ENCODE peak calls at places on chromosomes 6 and 20, in ten cellular contexts. D is AG10803, M is Right ventricle myocardium inferior, F is progenitor cell of endocrine pancreas, I is DMS153, J is RKO, R is NCI-H1105 treated with DMSO at 0.1 percent for 48 hours, X is IMR-90, U is cardiac fibroblast, L is HCT116. V is an unnamed sample.

GRCh38 chr6:70198825-70199224 is 104.1 kb downstream of the COL9A1 start:
- DNase-seq in D (no peak), M (no peak), F (no peak), I (no peak), J (peak; percentile 5), R (no peak), X (no peak), U (no peak), L (no peak), V (no peak)

GRCh38 chr20:40688129-40689099 is 622 bp downstream of the MAFB start:
- DNase-seq in D (no peak), M (peak; percentile 77), F (no peak), I (peak; percentile 27), J (no peak), R (peak; percentile 44), X (peak; percentile 1), U (no peak), L (no peak), V (no peak)

GRCh38 chr6:88443554-88443953 is 277.4 kb upstream of the CNR1 start:
- DNase-seq in D (no peak), M (no peak), F (no peak), I (no peak), J (no peak), R (no peak), X (no peak), U (no peak), L (no peak), V (no peak)

GRCh38 chr6:99348220-99348822 is 1.2 kb downstream of the FAXC start:
- DNase-seq in D (no peak), M (no peak), F (no peak), I (no peak), J (no peak), R (no peak), X (no peak), U (no peak), L (no peak), V (no peak)

GRCh38 chr6:135083992-135084915 is 29.6 kb upstream of the HBS1L start:
- DNase-seq in D (no peak), M (no peak), F (no peak), I (no peak), J (no peak), R (no peak), X (no peak), U (no peak), L (no peak), V (no peak)

GRCh38 chr20:4247898-4248858 is 232.8 kb upstream of the RNF24 start:
- DNase-seq in D (no peak), M (no peak), F (no peak), I (no peak), J (no peak), R (no peak), X (no peak), U (no peak), L (no peak), V (no peak)

GRCh38 chr6:109202409-109203264 is 107.3 kb downstream of the CEP57L1 start:
- DNase-seq in D (peak; percentile 20), M (no peak), F (no peak), I (no peak), J (peak; percentile 24), R (no peak), X (peak; percentile 4), U (no peak), L (no peak), V (no peak)

GRCh38 chr20:60054716-60055371 is 96.6 kb downstream of the CDH26 start:
- DNase-seq in D (no peak), M (no peak), F (no peak), I (no peak), J (no peak), R (no peak), X (no peak), U (no peak), L (no peak), V (no peak)

GRCh38 chr6:41734666-41735426 is 562 bp downstream of the TFEB start:
- DNase-seq in D (peak; percentile 74), M (peak; percentile 93), F (no peak), I (peak; percentile 31), J (peak; percentile 71), R (peak; percentile 39), X (peak; percentile 71), U (peak; percentile 82), L (peak; percentile 45), V (peak; percentile 85)

GRCh38 chr6:20182926-20183521 is 29.2 kb downstream of the MBOAT1 start:
- DNase-seq in D (no peak), M (peak; percentile 73), F (no peak), I (peak; percentile 74), J (no peak), R (peak; percentile 66), X (peak; percentile 18), U (no peak), L (no peak), V (peak; percentile 93)

GRCh38 chr6:168789699-168790098 is 348.7 kb downstream of the SMOC2 start:
- DNase-seq in D (no peak), M (no peak), F (no peak), I (no peak), J (no peak), R (no peak), X (no peak), U (no peak), L (no peak), V (no peak)

GRCh38 chr20:62495798-62496325 is 20.1 kb upstream of the GATA5 start:
- DNase-seq in D (no peak), M (peak; percentile 37), F (no peak), I (no peak), J (no peak), R (no peak), X (no peak), U (no peak), L (no peak), V (no peak)

GRCh38 chr6:104418125-104418524 is 441.6 kb downstream of the HACE1 start:
- DNase-seq in D (no peak), M (no peak), F (no peak), I (no peak), J (peak; percentile 53), R (no peak), X (no peak), U (no peak), L (no peak), V (no peak)

GRCh38 chr20:54067606-54068174 is 2.7 kb downstream of the BCAS1 start:
- DNase-seq in D (peak; percentile 26), M (no peak), F (peak; percentile 60), I (no peak), J (peak; percentile 32), R (peak; percentile 67), X (no peak), U (peak; percentile 29), L (peak; percentile 97), V (peak; percentile 80)

GRCh38 chr6:72552938-72553337 is 68.9 kb upstream of the KCNQ5 start:
- DNase-seq in D (peak; percentile 74), M (no peak), F (no peak), I (peak; percentile 91), J (no peak), R (peak; percentile 40), X (peak; percentile 18), U (peak; percentile 41), L (no peak), V (no peak)

GRCh38 chr6:25706314-25707014 is 48.1 kb upstream of the SLC17A4 start:
- DNase-seq in D (no peak), M (no peak), F (no peak), I (peak; percentile 30), J (no peak), R (peak; percentile 44), X (no peak), U (peak; percentile 54), L (no peak), V (peak; percentile 12)

GRCh38 chr6:112475083-112475482 is 128.0 kb downstream of the RFPL4B start:
- DNase-seq in D (peak; percentile 97), M (no peak), F (no peak), I (no peak), J (no peak), R (no peak), X (peak; percentile 89), U (peak; percentile 1), L (no peak), V (no peak)

GRCh38 chr6:96101564-96101963 is 85.8 kb downstream of the FUT9 start:
- DNase-seq in D (no peak), M (no peak), F (no peak), I (no peak), J (no peak), R (no peak), X (no peak), U (no peak), L (no peak), V (no peak)

GRCh38 chr20:63702751-63703470 is 4.9 kb downstream of the ARFRP1 start:
- DNase-seq in D (no peak), M (no peak), F (no peak), I (no peak), J (no peak), R (no peak), X (no peak), U (no peak), L (no peak), V (no peak)

GRCh38 chr20:58598271-58599015 is 52.6 kb upstream of the STX16 start:
- DNase-seq in D (peak; percentile 87), M (peak; percentile 80), F (no peak), I (no peak), J (no peak), R (no peak), X (peak; percentile 69), U (peak; percentile 81), L (no peak), V (peak; percentile 30)

GRCh38 chr6:130105996-130106704 is 87.8 kb downstream of the L3MBTL3 start:
- DNase-seq in D (no peak), M (no peak), F (no peak), I (no peak), J (no peak), R (no peak), X (no peak), U (no peak), L (no peak), V (no peak)

GRCh38 chr6:53437557-53438202 is 88.9 kb upstream of the ELOVL5 start:
- DNase-seq in D (peak; percentile 57), M (no peak), F (no peak), I (peak; percentile 16), J (peak; percentile 84), R (peak; percentile 15), X (peak; percentile 91), U (peak; percentile 84), L (peak; percentile 67), V (no peak)

GRCh38 chr6:72620866-72621242 is 1.0 kb upstream of the KCNQ5 start:
- DNase-seq in D (no peak), M (peak; percentile 62), F (no peak), I (no peak), J (no peak), R (no peak), X (no peak), U (no peak), L (no peak), V (peak; percentile 9)

GRCh38 chr6:119034827-119035458 is 43.5 kb downstream of the FAM184A start:
- DNase-seq in D (no peak), M (no peak), F (no peak), I (no peak), J (no peak), R (no peak), X (no peak), U (peak; percentile 50), L (no peak), V (no peak)

GRCh38 chr6:1009041-1009440 is 302.9 kb upstream of the FOXQ1 start:
- DNase-seq in D (no peak), M (no peak), F (no peak), I (no peak), J (no peak), R (no peak), X (no peak), U (no peak), L (no peak), V (no peak)

GRCh38 chr6:146289816-146290588 is 253.6 kb upstream of the RAB32 start:
- DNase-seq in D (peak; percentile 71), M (no peak), F (no peak), I (no peak), J (peak; percentile 30), R (no peak), X (peak; percentile 52), U (peak; percentile 87), L (no peak), V (no peak)

V was measured in left colon.